ENCODE peak calls at places on chromosomes 6 and 20, in six cellular contexts. N is posterior cingulate gyrus, T is dermis microvascular lymphatic vessel endothelial cell, O is HFFc6, R is H4, L is A549. V is an unnamed sample.

GRCh38 chr6:161080263-161080970 is 88.8 kb downstream of the MAP3K4 start:
- DNase-seq in N (no peak), T (no peak), O (no peak), R (no peak), L (no peak), V (no peak)

GRCh38 chr6:163872335-163872734 is 457.8 kb downstream of the QKI start:
- DNase-seq in N (no peak), T (no peak), O (peak), R (no peak), L (no peak), V (no peak)

GRCh38 chr6:146546440-146546839 is 2.8 kb downstream of the RAB32 start:
- DNase-seq in N (no peak), T (no peak), O (peak), R (peak), L (peak), V (no peak)

GRCh38 chr20:63223121-63223825 is 7.3 kb upstream of the YTHDF1 start:
- DNase-seq in N (peak), T (no peak), O (no peak), R (peak), L (peak), V (peak)

GRCh38 chr6:4889701-4890100 is 113.5 kb downstream of the CDYL start:
- DNase-seq in N (no peak), T (no peak), O (no peak), R (no peak), L (no peak), V (no peak)

GRCh38 chr20:25532971-25533391 is 52.4 kb downstream of the NINL start:
- DNase-seq in N (peak), T (peak), O (no peak), R (no peak), L (no peak), V (no peak)

GRCh38 chr6:133817460-133818047 is 71.4 kb upstream of the TCF21 start:
- DNase-seq in N (no peak), T (no peak), O (no peak), R (no peak), L (no peak), V (no peak)

GRCh38 chr6:156582509-156582992 is 194.6 kb upstream of the ARID1B start:
- DNase-seq in N (no peak), T (no peak), O (no peak), R (no peak), L (no peak), V (no peak)

GRCh38 chr6:37021356-37022129 is 16.1 kb downstream of the FGD2 start:
- DNase-seq in N (no peak), T (no peak), O (peak), R (peak), L (no peak), V (no peak)

GRCh38 chr6:79928478-79928998 is 18.8 kb downstream of the ELOVL4 start:
- DNase-seq in N (no peak), T (no peak), O (no peak), R (no peak), L (no peak), V (no peak)

GRCh38 chr6:118680452-118681095 is 29.2 kb upstream of the CEP85L start:
- DNase-seq in N (peak), T (no peak), O (no peak), R (no peak), L (no peak), V (no peak)

V was measured in LoVo.